ENCODE peak calls at places on chromosomes 16 and 17, in eight cellular contexts. F is AG04450; O is sigmoid colon; E is GM12865; Q is ascending aorta; Z is cardiac fibroblast; G is CD8-positive, alpha-beta T cell; U is HCT116. Y is an unnamed sample.

GRCh38 chr17:79931517-79932309 is 92.5 kb upstream of the CBX4 start:
- DNase-seq in Z (peak), U (no peak), E (peak), F (no peak), O (no peak), Q (no peak), G (no peak), Y (no peak)

GRCh38 chr16:48526058-48526957 is 83.7 kb downstream of the N4BP1 start:
- DNase-seq in F (no peak), Z (peak), E (peak), G (no peak), O (peak), U (peak), Q (peak), Y (no peak)

GRCh38 chr17:14228903-14229302 is 7.8 kb downstream of the CDRT15 start:
- DNase-seq in O (no peak), E (no peak), G (no peak), F (peak), Q (no peak), Z (no peak), U (no peak), Y (no peak)

GRCh38 chr17:80720624-80721577 is 176.3 kb downstream of the RPTOR start:
- DNase-seq in E (no peak), Q (no peak), Z (peak), U (no peak), F (no peak), G (peak), O (no peak), Y (no peak)

GRCh38 chr17:45029758-45030423 is 21.5 kb downstream of the DCAKD start:
- DNase-seq in O (no peak), F (no peak), Q (no peak), G (no peak), U (no peak), Z (no peak), E (peak), Y (no peak)

GRCh38 chr17:56679148-56679766 is 85.8 kb downstream of the NOG start:
- DNase-seq in Q (no peak), F (no peak), O (no peak), G (no peak), Z (peak), U (peak), E (no peak), Y (no peak)

GRCh38 chr17:53722407-53722806 is 100.3 kb upstream of the KIF2B start:
- DNase-seq in U (no peak), Q (no peak), F (peak), Z (peak), G (no peak), E (no peak), O (no peak), Y (no peak)

GRCh38 chr17:66483946-66484345 is 181.5 kb downstream of the PRKCA start:
- DNase-seq in Z (no peak), E (no peak), Q (no peak), U (no peak), G (no peak), O (no peak), F (no peak), Y (no peak)

GRCh38 chr17:48995332-48995870 is 1.8 kb upstream of the IGF2BP1 start:
- DNase-seq in E (no peak), O (no peak), Q (peak), Z (no peak), U (no peak), G (no peak), F (no peak), Y (no peak)

GRCh38 chr17:45309400-45309799 is 7.4 kb downstream of the MAP3K14 start:
- DNase-seq in E (no peak), F (no peak), Q (no peak), O (no peak), U (no peak), G (no peak), Z (no peak), Y (no peak)

GRCh38 chr16:22008215-22009142 is 568 bp downstream of the MOSMO start:
- DNase-seq in U (no peak), Q (peak), G (no peak), Z (no peak), E (no peak), F (no peak), O (peak), Y (no peak)

GRCh38 chr16:22005746-22006145 is 2.2 kb upstream of the MOSMO start:
- DNase-seq in O (no peak), E (no peak), U (no peak), G (no peak), Q (no peak), F (no peak), Z (no peak), Y (no peak)

GRCh38 chr16:22007509-22008214 is at the start of gene MOSMO:
- DNase-seq in E (peak), O (peak), F (no peak), Z (peak), Q (peak), U (no peak), G (peak), Y (no peak)

GRCh38 chr16:22006636-22007035 is 1.3 kb upstream of the MOSMO start:
- DNase-seq in E (no peak), O (no peak), Q (no peak), Z (no peak), U (no peak), F (no peak), G (no peak), Y (no peak)

DNA sequence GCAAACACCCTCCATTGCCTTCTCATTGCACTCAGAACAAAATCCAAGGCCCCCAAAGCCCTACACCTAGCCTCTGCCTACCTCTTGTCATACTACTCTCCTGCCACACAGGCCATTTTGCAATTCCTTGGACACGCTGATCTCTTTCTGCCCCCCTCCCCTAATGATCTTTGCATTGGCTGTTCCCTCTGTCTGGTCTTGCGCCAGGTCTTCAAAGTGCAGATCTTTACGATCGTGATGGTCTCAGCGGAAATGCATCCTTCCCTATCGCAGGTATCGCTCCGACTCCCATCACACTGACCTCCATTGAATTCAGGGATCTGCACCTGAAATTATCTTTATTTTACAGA is 777 bp upstream of the MOSMO start:
- DNase-seq in F (no peak), G (no peak), U (no peak), Z (no peak), Q (no peak), O (no peak), E (no peak), Y (no peak)
- H3K4me3 ChIP-seq in F (peak), G (peak), U (peak), Z (peak), Q (peak), O (peak), E (peak), Y (peak)

GRCh38 chr16:10939649-10940206 is 2.5 kb downstream of the DEXI start:
- DNase-seq in E (no peak), O (no peak), U (no peak), F (no peak), Q (no peak), G (no peak), Z (no peak), Y (no peak)
- H3K4me3 ChIP-seq in E (peak), O (peak), U (no peak), F (peak), Q (peak), G (no peak), Z (no peak), Y (no peak)

DNA sequence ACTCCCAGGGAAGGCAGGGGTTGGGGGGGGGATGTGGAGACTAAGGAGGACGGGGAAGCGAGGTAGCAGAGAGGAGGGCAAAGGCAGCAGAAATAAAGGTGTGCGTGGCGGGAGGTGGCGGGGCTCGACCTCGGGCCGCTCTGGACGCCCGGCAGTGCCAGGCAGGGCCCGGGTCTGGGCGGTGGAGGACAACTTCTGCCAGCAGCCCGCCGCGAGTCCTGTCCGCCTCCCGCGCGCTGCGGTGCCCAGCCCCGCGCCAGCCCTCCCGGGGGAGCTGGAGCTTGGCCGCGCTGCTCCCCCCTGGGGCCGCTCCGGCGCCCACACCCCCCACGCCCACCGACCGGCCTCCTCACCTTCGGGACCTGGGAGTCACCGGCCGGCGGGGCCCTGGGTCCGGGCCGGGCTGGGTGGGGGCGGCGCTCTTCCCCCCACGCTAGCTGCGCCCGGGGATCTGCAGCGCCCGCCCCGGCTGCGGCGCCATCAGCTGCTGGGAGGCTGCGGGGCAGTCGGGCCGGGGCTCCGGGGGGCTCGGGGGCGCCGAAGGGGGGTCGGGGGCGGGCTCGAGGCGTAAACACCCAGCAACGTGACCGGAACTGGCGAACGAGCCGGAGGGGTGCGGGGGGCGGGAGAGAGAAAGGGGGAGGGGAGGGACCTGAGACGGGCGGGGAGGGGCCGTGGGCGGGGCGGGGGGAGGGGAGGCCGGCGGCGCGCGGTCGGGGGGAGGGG is at the start of gene CCDC92B:
- DNase-seq in G (no peak), Q (no peak), U (no peak), E (no peak), Z (no peak), O (no peak), F (no peak), Y (no peak)
- H3K4me3 ChIP-seq in G (no peak), Q (peak), U (no peak), E (no peak), Z (no peak), O (no peak), F (no peak), Y (no peak)

GRCh38 chr16:66742409-66742808 is 9.0 kb downstream of the DYNC1LI2 start:
- DNase-seq in E (no peak), F (no peak), G (no peak), Z (no peak), U (no peak), O (no peak), Q (no peak), Y (no peak)

GRCh38 chr16:66741971-66742396 is 9.4 kb downstream of the DYNC1LI2 start:
- DNase-seq in F (no peak), U (no peak), Q (no peak), G (no peak), Z (no peak), E (no peak), O (no peak), Y (no peak)

GRCh38 chr16:66741131-66741900 is 10.1 kb downstream of the DYNC1LI2 start:
- DNase-seq in U (peak), G (no peak), F (peak), E (no peak), O (peak), Z (peak), Q (peak), Y (no peak)

GRCh38 chr16:66740010-66740409 is 11.4 kb downstream of the DYNC1LI2 start:
- DNase-seq in G (no peak), Q (no peak), Z (peak), E (peak), F (no peak), O (no peak), U (no peak), Y (no peak)

DNA sequence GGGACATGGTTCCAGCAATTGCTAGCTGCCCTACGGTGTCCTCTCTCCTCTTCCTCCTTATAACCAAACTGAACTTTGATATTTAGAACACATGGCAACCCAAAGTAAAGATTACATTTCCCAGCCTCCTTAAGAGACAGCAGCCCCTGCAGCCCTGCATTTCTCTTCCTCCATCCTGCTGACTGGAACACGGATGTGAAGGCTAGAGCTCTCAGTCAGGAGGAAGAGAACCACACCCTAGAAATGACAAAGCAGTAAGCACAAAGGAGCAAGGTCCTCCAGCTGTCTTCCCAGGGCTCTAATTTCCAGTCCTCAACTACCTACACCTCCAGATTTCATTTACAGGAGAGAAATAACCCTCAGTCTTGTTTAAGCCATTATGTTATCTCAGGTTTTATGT is 10.9 kb downstream of the DYNC1LI2 start:
- DNase-seq in Q (no peak), Z (peak), G (no peak), U (no peak), E (no peak), F (no peak), O (no peak), Y (no peak)
- H3K4me3 ChIP-seq in Q (no peak), Z (no peak), G (no peak), U (no peak), E (no peak), F (no peak), O (no peak), Y (no peak)

GRCh38 chr17:40092581-40092980 is 7.8 kb downstream of the NR1D1 start:
- DNase-seq in G (no peak), E (no peak), Z (no peak), F (no peak), O (no peak), Q (no peak), U (no peak), Y (no peak)
- H3K4me3 ChIP-seq in G (no peak), E (no peak), Z (no peak), F (no peak), O (peak), Q (no peak), U (no peak), Y (no peak)

Y was measured in esophagus squamous epithelium.